ENCODE peak calls at places on chromosome 22, in ten cellular contexts. H is heart left ventricle; F is coronary artery; C is IMR-90; R is HCT116; U is heart right ventricle; M is spleen; Q is GM12878; O is suprapubic skin; W is effector memory CD4-positive, alpha-beta T cell. I is an unnamed sample.

GRCh38 chr22:37012262-37012904 is 6.9 kb downstream of the TST start:
- DNase-seq in H (peak), F (no peak), C (no peak), R (no peak), U (peak), M (no peak), Q (no peak), O (no peak), W (no peak), I (no peak)

GRCh38 chr22:48240935-48241230 is 1478.4 kb downstream of the TBC1D22A start:
- DNase-seq in H (no peak), F (no peak), C (no peak), R (no peak), U (no peak), M (peak), Q (no peak), O (no peak), W (no peak), I (no peak)

GRCh38 chr22:19107730-19108074 is 14.5 kb downstream of the DGCR2 start:
- DNase-seq in H (no peak), F (no peak), C (no peak), R (no peak), U (no peak), M (no peak), Q (no peak), O (no peak), W (no peak), I (no peak)

GRCh38 chr22:25495286-25495685 is 69.2 kb upstream of the GRK3 start:
- DNase-seq in H (no peak), F (no peak), C (peak), R (no peak), U (no peak), M (no peak), Q (no peak), O (no peak), W (no peak), I (no peak)

GRCh38 chr22:23903328-23903971 is 9.3 kb downstream of the MIF start:
- DNase-seq in H (no peak), F (no peak), C (peak), R (no peak), U (no peak), M (no peak), Q (no peak), O (no peak), W (no peak), I (peak)

GRCh38 chr22:47847281-47847890 is 1084.9 kb downstream of the TBC1D22A start:
- DNase-seq in H (no peak), F (no peak), C (no peak), R (no peak), U (no peak), M (no peak), Q (no peak), O (no peak), W (no peak), I (no peak)

GRCh38 chr22:37609240-37610152 is 862 bp downstream of the GGA1 start:
- DNase-seq in H (no peak), F (peak), C (no peak), R (no peak), U (no peak), M (no peak), Q (no peak), O (no peak), W (no peak), I (no peak)

GRCh38 chr22:40932396-40932795 is 18.8 kb upstream of the RBX1 start:
- DNase-seq in H (no peak), F (no peak), C (no peak), R (no peak), U (no peak), M (no peak), Q (no peak), O (no peak), W (no peak), I (no peak)

GRCh38 chr22:36398602-36399472 is 11.1 kb upstream of the MYH9 start:
- DNase-seq in H (no peak), F (no peak), C (peak), R (no peak), U (no peak), M (no peak), Q (no peak), O (no peak), W (no peak), I (no peak)

GRCh38 chr22:19040581-19041402 is 81.4 kb downstream of the DGCR2 start:
- DNase-seq in H (no peak), F (no peak), C (no peak), R (no peak), U (no peak), M (peak), Q (no peak), O (peak), W (no peak), I (no peak)

GRCh38 chr22:46209262-46209661 is 40.8 kb downstream of the CDPF1 start:
- DNase-seq in H (no peak), F (no peak), C (no peak), R (no peak), U (no peak), M (no peak), Q (no peak), O (no peak), W (no peak), I (no peak)

GRCh38 chr22:21970800-21971617 is 11.6 kb downstream of the TOP3B start:
- DNase-seq in H (no peak), F (no peak), C (no peak), R (no peak), U (no peak), M (no peak), Q (no peak), O (no peak), W (no peak), I (no peak)

GRCh38 chr22:34709641-34710040 is 356.3 kb upstream of the ISX start:
- DNase-seq in H (no peak), F (no peak), C (no peak), R (no peak), U (no peak), M (no peak), Q (no peak), O (no peak), W (no peak), I (peak)
- H3K27ac ChIP-seq in H (no peak), F (no peak), C (no peak), R (no peak), U (no peak), M (no peak), Q (no peak), O (no peak), W (no peak), I (no peak)

GRCh38 chr22:17647452-17647851 is 8.9 kb downstream of the BCL2L13 start:
- DNase-seq in H (no peak), F (no peak), C (no peak), R (no peak), U (no peak), M (no peak), Q (no peak), O (no peak), W (no peak), I (no peak)

GRCh38 chr22:17648564-17648963 is 10.0 kb downstream of the BCL2L13 start:
- DNase-seq in H (no peak), F (no peak), C (no peak), R (no peak), U (no peak), M (no peak), Q (no peak), O (no peak), W (no peak), I (no peak)

DNA sequence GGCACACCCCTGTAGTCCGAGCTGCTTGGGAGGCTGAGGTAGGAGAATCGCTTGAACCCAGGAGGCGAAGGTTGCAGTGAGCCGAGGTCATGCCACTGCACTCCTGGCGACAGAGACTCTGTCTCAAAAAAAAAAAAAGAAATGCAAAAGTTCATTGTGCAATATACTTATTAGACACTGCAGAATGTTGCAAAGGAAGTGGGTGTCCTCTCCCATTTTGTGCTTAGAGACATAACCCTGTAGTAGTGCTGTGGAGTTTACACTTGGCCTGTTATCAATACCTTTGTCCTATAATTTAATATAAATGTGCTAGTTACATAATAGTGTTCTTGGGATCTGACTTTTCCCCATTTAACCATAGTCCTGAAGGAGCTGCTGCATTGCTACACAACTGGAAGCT is 9.4 kb downstream of the BCL2L13 start:
- DNase-seq in H (no peak), F (no peak), C (no peak), R (no peak), U (no peak), M (no peak), Q (no peak), O (no peak), W (no peak), I (no peak)
- H3K27ac ChIP-seq in H (no peak), F (no peak), C (peak), R (no peak), U (no peak), M (no peak), Q (no peak), O (no peak), W (no peak), I (peak)

GRCh38 chr22:30208631-30209603 is 37.6 kb downstream of the LIF start:
- DNase-seq in H (peak), F (peak), C (peak), R (no peak), U (peak), M (no peak), Q (no peak), O (no peak), W (no peak), I (no peak)
- H3K27ac ChIP-seq in H (peak), F (peak), C (peak), R (peak), U (peak), M (peak), Q (no peak), O (peak), W (no peak), I (no peak)

GRCh38 chr22:39475902-39476301 is 19.1 kb downstream of the MGAT3 start:
- DNase-seq in H (peak), F (no peak), C (no peak), R (no peak), U (peak), M (no peak), Q (no peak), O (no peak), W (no peak), I (no peak)

GRCh38 chr22:39475337-39475736 is 18.5 kb downstream of the MGAT3 start:
- DNase-seq in H (no peak), F (no peak), C (no peak), R (no peak), U (no peak), M (no peak), Q (no peak), O (no peak), W (no peak), I (no peak)

GRCh38 chr22:39472570-39473556 is 16.1 kb downstream of the MGAT3 start:
- DNase-seq in H (no peak), F (no peak), C (no peak), R (no peak), U (no peak), M (no peak), Q (no peak), O (no peak), W (no peak), I (no peak)

GRCh38 chr22:39474351-39474991 is 17.7 kb downstream of the MGAT3 start:
- DNase-seq in H (no peak), F (no peak), C (peak), R (no peak), U (no peak), M (no peak), Q (no peak), O (no peak), W (no peak), I (no peak)

DNA sequence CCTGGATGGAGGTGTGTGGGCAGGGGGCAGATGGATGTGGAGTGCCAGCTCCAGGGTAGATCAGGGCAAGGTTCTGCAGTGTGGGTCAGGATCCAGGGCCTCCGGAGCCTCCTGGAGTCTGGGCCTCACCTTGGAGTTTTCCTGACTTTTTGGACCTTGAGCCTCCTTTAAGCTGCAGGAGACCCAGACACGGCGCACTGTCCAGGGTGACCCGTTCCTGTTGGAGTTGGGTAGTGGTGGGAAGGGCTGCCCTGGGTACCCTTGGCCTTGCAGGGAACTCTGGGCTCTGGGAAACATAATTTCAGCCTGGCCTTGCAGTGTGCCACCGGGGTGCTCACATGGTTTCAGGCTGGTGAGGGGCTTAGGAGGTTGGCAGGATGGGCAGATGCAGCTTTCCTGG is 17.0 kb downstream of the MGAT3 start:
- DNase-seq in H (no peak), F (no peak), C (no peak), R (no peak), U (no peak), M (no peak), Q (no peak), O (no peak), W (no peak), I (no peak)
- H3K27ac ChIP-seq in H (no peak), F (peak), C (peak), R (no peak), U (no peak), M (no peak), Q (no peak), O (no peak), W (no peak), I (no peak)

DNA sequence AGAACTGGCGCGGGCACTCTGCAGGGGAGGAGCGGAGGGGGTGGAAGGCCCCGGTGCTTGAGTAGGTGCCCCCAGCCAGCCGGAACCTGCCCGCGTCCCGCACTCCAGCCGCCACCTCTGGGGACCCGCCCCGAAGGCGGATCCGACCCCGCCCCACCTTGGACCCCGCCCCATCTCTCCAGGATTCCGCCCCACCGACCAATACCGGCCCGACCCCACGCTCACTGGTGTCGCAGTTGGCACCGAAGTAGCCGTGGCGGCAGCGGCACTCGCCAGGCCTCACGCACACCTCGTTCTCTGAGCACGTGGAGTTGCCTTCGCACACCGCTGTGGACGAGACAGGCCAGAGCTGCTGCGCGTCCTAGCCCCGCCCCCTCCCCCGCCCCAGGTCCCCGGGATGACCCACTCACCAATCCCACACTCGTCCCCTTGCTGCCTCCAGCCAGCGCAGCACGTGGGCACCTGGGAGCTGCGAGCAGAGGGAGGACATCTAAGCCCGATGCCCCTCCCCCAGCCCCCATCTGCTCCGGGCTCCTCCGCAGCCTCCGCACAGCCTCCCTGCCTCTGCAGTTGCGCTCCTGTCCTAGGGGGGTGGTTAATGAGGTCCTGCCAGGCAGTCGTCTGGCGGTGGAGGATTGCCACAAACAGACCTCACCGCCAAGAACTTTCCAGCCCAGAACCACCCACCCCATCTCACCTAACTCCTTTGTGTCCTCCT is 5.9 kb downstream of the SCARF2 start:
- DNase-seq in H (no peak), F (no peak), C (no peak), R (no peak), U (no peak), M (peak), Q (no peak), O (peak), W (no peak), I (no peak)
- H3K27ac ChIP-seq in H (no peak), F (no peak), C (no peak), R (peak), U (no peak), M (no peak), Q (no peak), O (no peak), W (no peak), I (no peak)

I was measured in epithelial cell of prostate.